ENCODE peak calls at places on chromosomes 3 and 15, in ten cellular contexts. X, T, B, A, H, G, O, P, L and K are unnamed samples.

GRCh38 chr3:15667484-15667883 is 65.9 kb downstream of the BTD start:
- DNase-seq in P (no peak), A (peak), G (peak), H (no peak), O (no peak), T (no peak), L (no peak), X (no peak), B (no peak), K (peak)

GRCh38 chr15:62103431-62103830 is 36.7 kb downstream of the C2CD4A start:
- DNase-seq in G (no peak), P (no peak), X (no peak), B (no peak), H (no peak), A (no peak), T (no peak), L (no peak), O (no peak), K (no peak)

GRCh38 chr3:83890039-83890762 is 1068.6 kb upstream of the CADM2 start:
- DNase-seq in X (no peak), G (no peak), P (no peak), L (no peak), T (peak), H (no peak), B (no peak), O (no peak), A (no peak), K (no peak)

GRCh38 chr3:46848271-46849097 is 14.8 kb downstream of the MYL3 start:
- DNase-seq in X (no peak), B (no peak), H (no peak), O (no peak), P (peak), L (no peak), T (no peak), G (no peak), A (peak), K (no peak)

GRCh38 chr3:193665370-193665989 is 72.5 kb downstream of the OPA1 start:
- DNase-seq in G (no peak), A (no peak), X (peak), H (peak), B (no peak), L (no peak), P (peak), T (peak), O (peak), K (no peak)

GRCh38 chr15:37034835-37035234 is 65.5 kb downstream of the MEIS2 start:
- DNase-seq in H (no peak), T (no peak), O (no peak), G (no peak), X (peak), B (no peak), P (no peak), A (no peak), L (no peak), K (no peak)

GRCh38 chr3:171001957-171002694 is 24.4 kb downstream of the SLC2A2 start:
- DNase-seq in T (peak), A (no peak), O (no peak), P (peak), X (no peak), H (peak), L (no peak), B (no peak), G (no peak), K (no peak)

GRCh38 chr3:149016669-149017541 is 25.6 kb downstream of the GYG1 start:
- DNase-seq in G (no peak), L (no peak), T (peak), H (peak), X (no peak), O (peak), B (no peak), P (no peak), A (no peak), K (no peak)

GRCh38 chr3:11600501-11601282 is 43.0 kb downstream of the VGLL4 start:
- DNase-seq in G (no peak), X (no peak), O (peak), L (peak), H (peak), A (no peak), B (no peak), T (peak), P (peak), K (no peak)

GRCh38 chr3:52036829-52037228 is 19.5 kb downstream of the DUSP7 start:
- DNase-seq in A (no peak), P (no peak), G (no peak), T (no peak), X (no peak), O (no peak), B (no peak), H (no peak), L (no peak), K (peak)

GRCh38 chr3:43236008-43236407 is 50.3 kb upstream of the SNRK start:
- DNase-seq in O (no peak), T (peak), H (no peak), L (no peak), B (no peak), G (no peak), X (no peak), P (no peak), A (no peak), K (no peak)

GRCh38 chr3:186413615-186414415 is 51.8 kb upstream of the DGKG start:
- DNase-seq in G (no peak), O (no peak), P (no peak), A (peak), X (peak), H (no peak), B (peak), T (peak), L (peak), K (peak)

GRCh38 chr15:38975282-38975990 is 410.8 kb upstream of the RASGRP1 start:
- DNase-seq in P (peak), H (peak), A (no peak), L (no peak), X (no peak), G (no peak), B (no peak), T (no peak), O (no peak), K (no peak)

GRCh38 chr15:99511865-99512632 is 53.7 kb upstream of the MEF2A start:
- DNase-seq in O (no peak), G (no peak), H (no peak), B (no peak), L (no peak), P (no peak), X (no peak), A (no peak), T (no peak), K (no peak)

GRCh38 chr3:9311265-9311664 is 51.6 kb upstream of the THUMPD3 start:
- DNase-seq in B (no peak), L (no peak), A (no peak), H (no peak), P (no peak), O (no peak), T (no peak), G (no peak), X (no peak), K (no peak)

GRCh38 chr3:151011427-151011826 is 38.9 kb upstream of the CLRN1 start:
- DNase-seq in G (no peak), A (no peak), H (no peak), L (no peak), B (no peak), P (peak), T (peak), O (peak), X (no peak), K (no peak)

GRCh38 chr15:60218256-60218655 is 179.5 kb downstream of the ANXA2 start:
- DNase-seq in P (no peak), B (no peak), G (no peak), A (no peak), T (peak), L (no peak), H (no peak), X (no peak), O (peak), K (no peak)

GRCh38 chr3:72338082-72338941 is 509.9 kb downstream of the SHQ1 start:
- DNase-seq in X (no peak), L (no peak), O (peak), T (peak), B (no peak), G (no peak), A (peak), H (peak), P (no peak), K (no peak)

GRCh38 chr3:166531730-166532129 is 694.5 kb upstream of the BCHE start:
- DNase-seq in L (no peak), B (no peak), H (no peak), P (no peak), T (no peak), O (no peak), A (no peak), G (no peak), X (peak), K (no peak)

GRCh38 chr3:154384504-154384903 is 45.5 kb downstream of the GPR149 start:
- DNase-seq in A (no peak), G (no peak), B (no peak), P (no peak), T (no peak), L (no peak), H (no peak), X (no peak), O (no peak), K (no peak)

GRCh38 chr3:177545964-177546363 is 348.7 kb upstream of the TBL1XR1 start:
- DNase-seq in H (no peak), O (no peak), L (no peak), G (no peak), B (no peak), T (no peak), X (no peak), P (no peak), A (no peak), K (no peak)

GRCh38 chr3:52670621-52671521 is 14.8 kb downstream of the PBRM1 start:
- DNase-seq in T (peak), X (no peak), B (no peak), P (peak), A (peak), H (peak), L (no peak), O (peak), G (no peak), K (peak)

GRCh38 chr3:72353236-72354105 is 494.8 kb downstream of the SHQ1 start:
- DNase-seq in O (no peak), G (no peak), B (no peak), H (no peak), X (no peak), L (no peak), T (peak), A (no peak), P (no peak), K (no peak)

GRCh38 chr3:67640023-67640660 is 14.3 kb downstream of the SUCLG2 start:
- DNase-seq in O (no peak), L (no peak), B (no peak), H (no peak), T (no peak), A (no peak), X (no peak), G (no peak), P (no peak), K (no peak)

GRCh38 chr15:25683911-25684310 is 179.2 kb downstream of the ATP10A start:
- DNase-seq in P (no peak), A (no peak), L (no peak), T (no peak), H (no peak), G (no peak), X (no peak), B (no peak), O (no peak), K (no peak)

GRCh38 chr3:118525096-118525495 is 509.6 kb downstream of the IGSF11 start:
- DNase-seq in P (no peak), B (no peak), H (no peak), L (no peak), X (peak), O (no peak), A (no peak), T (no peak), G (no peak), K (no peak)

GRCh38 chr15:85693277-85693676 is 101.4 kb downstream of the KLHL25 start:
- DNase-seq in B (no peak), H (no peak), A (no peak), G (no peak), L (no peak), P (no peak), X (peak), O (no peak), T (no peak), K (no peak)

GRCh38 chr15:75647370-75648155 is at the start of gene SNX33:
- DNase-seq in B (peak), T (peak), H (peak), X (peak), P (peak), G (peak), O (peak), L (peak), A (peak), K (peak)

GRCh38 chr15:29621626-29622025 is 200.6 kb downstream of the TJP1 start:
- DNase-seq in G (no peak), H (no peak), T (no peak), A (no peak), B (no peak), O (no peak), P (no peak), X (no peak), L (no peak), K (no peak)

GRCh38 chr15:72554471-72555425 is 80.6 kb downstream of the ARIH1 start:
- DNase-seq in P (no peak), B (no peak), L (no peak), H (no peak), A (peak), X (no peak), T (peak), G (no peak), O (no peak), K (peak)

GRCh38 chr15:64717735-64718495 is 57.5 kb downstream of the RBPMS2 start:
- DNase-seq in B (no peak), P (no peak), O (no peak), A (no peak), H (no peak), T (no peak), G (no peak), X (no peak), L (no peak), K (no peak)

GRCh38 chr3:96700322-96701315 is 113.8 kb upstream of the EPHA6 start:
- DNase-seq in L (no peak), G (no peak), X (peak), A (no peak), O (no peak), P (no peak), T (no peak), H (no peak), B (no peak), K (no peak)

GRCh38 chr3:178393833-178394232 is 142.4 kb upstream of the KCNMB2 start:
- DNase-seq in T (peak), H (no peak), X (no peak), A (no peak), B (no peak), L (no peak), O (peak), G (no peak), P (no peak), K (no peak)

GRCh38 chr3:24196526-24196925 is 251.4 kb downstream of the NR1D2 start:
- DNase-seq in L (no peak), A (no peak), X (no peak), O (no peak), H (peak), T (no peak), B (no peak), P (no peak), G (no peak), K (no peak)

GRCh38 chr3:113698891-113699465 is 2.5 kb upstream of the USF3 start:
- DNase-seq in B (peak), O (peak), X (no peak), A (peak), P (peak), G (no peak), L (no peak), H (no peak), T (peak), K (no peak)

GRCh38 chr15:39404767-39405173 is 176.1 kb upstream of the THBS1 start:
- DNase-seq in T (peak), A (no peak), P (no peak), X (no peak), L (no peak), O (peak), H (no peak), G (no peak), B (no peak), K (no peak)